ENCODE peak calls at places on chromosomes 7 and 10, in five cellular contexts. One of them, this sample, is unnamed.

GRCh38 chr10:76175533-76176165 is 744.2 kb downstream of the LRMDA start:
- DNase-seq in AG04450: no peak
- DNase-seq in CD8-positive, alpha-beta T cell: no peak
- DNase-seq in fibroblast of villous mesenchyme: no peak
- DNase-seq in fibroblast of the aortic adventitia: no peak
- DNase-seq in this sample: no peak

GRCh38 chr10:48307584-48307983 is 1.1 kb downstream of the MAPK8 start:
- DNase-seq in fibroblast of villous mesenchyme: no peak
- DNase-seq in AG04450: no peak
- DNase-seq in fibroblast of the aortic adventitia: peak; percentile 22
- DNase-seq in CD8-positive, alpha-beta T cell: no peak
- DNase-seq in this sample: peak; percentile 24

GRCh38 chr10:48608279-48608681 is 3.4 kb upstream of the ARHGAP22 start:
- DNase-seq in fibroblast of the aortic adventitia: no peak
- DNase-seq in fibroblast of villous mesenchyme: no peak
- DNase-seq in CD8-positive, alpha-beta T cell: peak; percentile 49
- DNase-seq in AG04450: no peak
- DNase-seq in this sample: peak; percentile 84

GRCh38 chr7:156969972-156970420 is 20.5 kb downstream of the NOM1 start:
- DNase-seq in fibroblast of villous mesenchyme: peak; percentile 22
- DNase-seq in fibroblast of the aortic adventitia: peak; percentile 41
- DNase-seq in CD8-positive, alpha-beta T cell: no peak
- DNase-seq in AG04450: no peak
- DNase-seq in this sample: no peak

GRCh38 chr10:124736491-124737136 is 7.6 kb downstream of the FAM53B start:
- DNase-seq in fibroblast of the aortic adventitia: peak; percentile 90
- DNase-seq in CD8-positive, alpha-beta T cell: peak; percentile 49
- DNase-seq in fibroblast of villous mesenchyme: peak; percentile 88
- DNase-seq in AG04450: peak; percentile 56
- DNase-seq in this sample: no peak

GRCh38 chr7:145957160-145957890 is 159.3 kb upstream of the CNTNAP2 start:
- DNase-seq in AG04450: no peak
- DNase-seq in fibroblast of the aortic adventitia: no peak
- DNase-seq in CD8-positive, alpha-beta T cell: no peak
- DNase-seq in fibroblast of villous mesenchyme: no peak
- DNase-seq in this sample: no peak

GRCh38 chr10:95279042-95279820 is 11.6 kb downstream of the PDLIM1 start:
- DNase-seq in AG04450: no peak
- DNase-seq in fibroblast of the aortic adventitia: peak; percentile 61
- DNase-seq in CD8-positive, alpha-beta T cell: no peak
- DNase-seq in fibroblast of villous mesenchyme: peak; percentile 72
- DNase-seq in this sample: no peak

GRCh38 chr7:73442222-73442902 is 8.8 kb downstream of the FZD9 start:
- DNase-seq in CD8-positive, alpha-beta T cell: no peak
- DNase-seq in fibroblast of villous mesenchyme: no peak
- DNase-seq in fibroblast of the aortic adventitia: no peak
- DNase-seq in AG04450: no peak
- DNase-seq in this sample: no peak

GRCh38 chr10:15197276-15197675 is 28.8 kb upstream of the NMT2 start:
- DNase-seq in AG04450: no peak
- DNase-seq in fibroblast of the aortic adventitia: peak; percentile 73
- DNase-seq in CD8-positive, alpha-beta T cell: no peak
- DNase-seq in fibroblast of villous mesenchyme: peak; percentile 68
- DNase-seq in this sample: no peak

GRCh38 chr10:113159563-113159962 is 209.5 kb downstream of the TCF7L2 start:
- DNase-seq in AG04450: no peak
- DNase-seq in fibroblast of the aortic adventitia: no peak
- DNase-seq in CD8-positive, alpha-beta T cell: no peak
- DNase-seq in fibroblast of villous mesenchyme: no peak
- DNase-seq in this sample: no peak

GRCh38 chr7:1027285-1028043 is 16.9 kb upstream of the GPR146 start:
- DNase-seq in AG04450: peak; percentile 10
- DNase-seq in CD8-positive, alpha-beta T cell: peak; percentile 60
- DNase-seq in fibroblast of the aortic adventitia: peak; percentile 48
- DNase-seq in fibroblast of villous mesenchyme: peak; percentile 43
- DNase-seq in this sample: no peak

GRCh38 chr7:154903083-154903731 is 99.7 kb downstream of the PAXIP1 start:
- DNase-seq in CD8-positive, alpha-beta T cell: no peak
- DNase-seq in AG04450: no peak
- DNase-seq in fibroblast of villous mesenchyme: no peak
- DNase-seq in fibroblast of the aortic adventitia: no peak
- DNase-seq in this sample: no peak

GRCh38 chr7:27345164-27345887 is 102.7 kb downstream of the EVX1 start:
- DNase-seq in fibroblast of the aortic adventitia: no peak
- DNase-seq in fibroblast of villous mesenchyme: no peak
- DNase-seq in AG04450: no peak
- DNase-seq in CD8-positive, alpha-beta T cell: no peak
- DNase-seq in this sample: no peak

GRCh38 chr7:27863866-27864265 is 123.9 kb downstream of the TAX1BP1 start:
- DNase-seq in AG04450: no peak
- DNase-seq in fibroblast of the aortic adventitia: no peak
- DNase-seq in CD8-positive, alpha-beta T cell: no peak
- DNase-seq in fibroblast of villous mesenchyme: no peak
- DNase-seq in this sample: no peak

GRCh38 chr7:142516038-142516501 is 233.2 kb upstream of the PRSS1 start:
- DNase-seq in AG04450: peak; percentile 29
- DNase-seq in fibroblast of the aortic adventitia: peak; percentile 78
- DNase-seq in fibroblast of villous mesenchyme: peak; percentile 70
- DNase-seq in CD8-positive, alpha-beta T cell: no peak
- DNase-seq in this sample: peak; percentile 53

GRCh38 chr10:132328738-132329137 is 3.3 kb upstream of the LRRC27 start:
- DNase-seq in AG04450: no peak
- DNase-seq in CD8-positive, alpha-beta T cell: no peak
- DNase-seq in fibroblast of the aortic adventitia: peak; percentile 89
- DNase-seq in fibroblast of villous mesenchyme: peak; percentile 39
- DNase-seq in this sample: no peak

GRCh38 chr10:60645928-60646433 is 132.3 kb upstream of the CDK1 start:
- DNase-seq in AG04450: no peak
- DNase-seq in CD8-positive, alpha-beta T cell: no peak
- DNase-seq in fibroblast of villous mesenchyme: no peak
- DNase-seq in fibroblast of the aortic adventitia: peak; percentile 7
- DNase-seq in this sample: no peak

GRCh38 chr7:37977243-37977642 is 56.8 kb downstream of the EPDR1 start:
- DNase-seq in fibroblast of the aortic adventitia: no peak
- DNase-seq in AG04450: no peak
- DNase-seq in fibroblast of villous mesenchyme: no peak
- DNase-seq in CD8-positive, alpha-beta T cell: no peak
- DNase-seq in this sample: no peak

GRCh38 chr7:143003393-143004051 is 23.4 kb downstream of the OR9A2 start:
- DNase-seq in fibroblast of the aortic adventitia: peak; percentile 75
- DNase-seq in AG04450: peak; percentile 7
- DNase-seq in fibroblast of villous mesenchyme: peak; percentile 54
- DNase-seq in CD8-positive, alpha-beta T cell: peak; percentile 59
- DNase-seq in this sample: peak; percentile 60

GRCh38 chr7:137032436-137032835 is 164.0 kb downstream of the CHRM2 start:
- DNase-seq in fibroblast of villous mesenchyme: peak; percentile 57
- DNase-seq in AG04450: no peak
- DNase-seq in fibroblast of the aortic adventitia: no peak
- DNase-seq in CD8-positive, alpha-beta T cell: no peak
- DNase-seq in this sample: no peak

GRCh38 chr10:47261121-47261520 is 38.9 kb upstream of the GDF10 start:
- DNase-seq in AG04450: no peak
- DNase-seq in fibroblast of the aortic adventitia: no peak
- DNase-seq in CD8-positive, alpha-beta T cell: peak; percentile 68
- DNase-seq in fibroblast of villous mesenchyme: no peak
- DNase-seq in this sample: peak; percentile 59

GRCh38 chr10:67697646-67698245 is 1.8 kb upstream of the CTNNA3 start:
- DNase-seq in fibroblast of the aortic adventitia: peak; percentile 66
- DNase-seq in AG04450: peak; percentile 20
- DNase-seq in CD8-positive, alpha-beta T cell: no peak
- DNase-seq in fibroblast of villous mesenchyme: peak; percentile 53
- DNase-seq in this sample: peak; percentile 59

GRCh38 chr10:82737556-82737955 is 862.6 kb downstream of the NRG3 start:
- DNase-seq in fibroblast of villous mesenchyme: no peak
- DNase-seq in CD8-positive, alpha-beta T cell: no peak
- DNase-seq in fibroblast of the aortic adventitia: no peak
- DNase-seq in AG04450: no peak
- DNase-seq in this sample: no peak

GRCh38 chr10:101216631-101217425 is 12.4 kb downstream of the LBX1 start:
- DNase-seq in fibroblast of the aortic adventitia: no peak
- DNase-seq in AG04450: no peak
- DNase-seq in CD8-positive, alpha-beta T cell: no peak
- DNase-seq in fibroblast of villous mesenchyme: no peak
- DNase-seq in this sample: no peak

GRCh38 chr10:101215397-101216206 is 13.7 kb downstream of the LBX1 start:
- DNase-seq in fibroblast of the aortic adventitia: no peak
- DNase-seq in fibroblast of villous mesenchyme: no peak
- DNase-seq in AG04450: no peak
- DNase-seq in CD8-positive, alpha-beta T cell: no peak
- DNase-seq in this sample: no peak

GRCh38 chr10:101216207-101216607 is 13.1 kb downstream of the LBX1 start:
- DNase-seq in fibroblast of the aortic adventitia: no peak
- DNase-seq in fibroblast of villous mesenchyme: no peak
- DNase-seq in CD8-positive, alpha-beta T cell: no peak
- DNase-seq in AG04450: no peak
- DNase-seq in this sample: peak; percentile 31

GRCh38 chr10:101217450-101218281 is 11.6 kb downstream of the LBX1 start:
- DNase-seq in fibroblast of villous mesenchyme: peak; percentile 31
- DNase-seq in fibroblast of the aortic adventitia: no peak
- DNase-seq in CD8-positive, alpha-beta T cell: no peak
- DNase-seq in AG04450: no peak
- DNase-seq in this sample: peak; percentile 42

GRCh38 chr10:101214446-101215396 is 14.5 kb downstream of the LBX1 start:
- DNase-seq in CD8-positive, alpha-beta T cell: peak; percentile 83
- DNase-seq in fibroblast of villous mesenchyme: peak; percentile 37
- DNase-seq in AG04450: peak; percentile 10
- DNase-seq in fibroblast of the aortic adventitia: peak; percentile 43
- DNase-seq in this sample: peak; percentile 79
- TF ChIP-seq CTCF in CD8-positive, alpha-beta T cell: peak; percentile 77
- TF ChIP-seq CTCF in fibroblast of villous mesenchyme: peak; percentile 77
- TF ChIP-seq CTCF in AG04450: peak; percentile 92
- TF ChIP-seq CTCF in fibroblast of the aortic adventitia: peak; percentile 85
- TF ChIP-seq CTCF in this sample: peak; percentile 93

GRCh38 chr10:22990443-22990842 is 62.6 kb downstream of the ARMC3 start:
- DNase-seq in fibroblast of the aortic adventitia: no peak
- DNase-seq in CD8-positive, alpha-beta T cell: no peak
- DNase-seq in fibroblast of villous mesenchyme: no peak
- DNase-seq in AG04450: no peak
- DNase-seq in this sample: no peak

GRCh38 chr10:22992075-22992474 is 64.2 kb downstream of the ARMC3 start:
- DNase-seq in fibroblast of the aortic adventitia: no peak
- DNase-seq in AG04450: no peak
- DNase-seq in CD8-positive, alpha-beta T cell: no peak
- DNase-seq in fibroblast of villous mesenchyme: no peak
- DNase-seq in this sample: peak; percentile 53

GRCh38 chr10:22992621-22993020 is 64.8 kb downstream of the ARMC3 start:
- DNase-seq in fibroblast of villous mesenchyme: no peak
- DNase-seq in fibroblast of the aortic adventitia: no peak
- DNase-seq in CD8-positive, alpha-beta T cell: no peak
- DNase-seq in AG04450: no peak
- DNase-seq in this sample: no peak

GRCh38 chr10:22986771-22987542 is 59.1 kb downstream of the ARMC3 start:
- DNase-seq in fibroblast of villous mesenchyme: peak; percentile 37
- DNase-seq in AG04450: peak; percentile 1
- DNase-seq in fibroblast of the aortic adventitia: peak; percentile 72
- DNase-seq in CD8-positive, alpha-beta T cell: no peak
- DNase-seq in this sample: peak; percentile 36

DNA sequence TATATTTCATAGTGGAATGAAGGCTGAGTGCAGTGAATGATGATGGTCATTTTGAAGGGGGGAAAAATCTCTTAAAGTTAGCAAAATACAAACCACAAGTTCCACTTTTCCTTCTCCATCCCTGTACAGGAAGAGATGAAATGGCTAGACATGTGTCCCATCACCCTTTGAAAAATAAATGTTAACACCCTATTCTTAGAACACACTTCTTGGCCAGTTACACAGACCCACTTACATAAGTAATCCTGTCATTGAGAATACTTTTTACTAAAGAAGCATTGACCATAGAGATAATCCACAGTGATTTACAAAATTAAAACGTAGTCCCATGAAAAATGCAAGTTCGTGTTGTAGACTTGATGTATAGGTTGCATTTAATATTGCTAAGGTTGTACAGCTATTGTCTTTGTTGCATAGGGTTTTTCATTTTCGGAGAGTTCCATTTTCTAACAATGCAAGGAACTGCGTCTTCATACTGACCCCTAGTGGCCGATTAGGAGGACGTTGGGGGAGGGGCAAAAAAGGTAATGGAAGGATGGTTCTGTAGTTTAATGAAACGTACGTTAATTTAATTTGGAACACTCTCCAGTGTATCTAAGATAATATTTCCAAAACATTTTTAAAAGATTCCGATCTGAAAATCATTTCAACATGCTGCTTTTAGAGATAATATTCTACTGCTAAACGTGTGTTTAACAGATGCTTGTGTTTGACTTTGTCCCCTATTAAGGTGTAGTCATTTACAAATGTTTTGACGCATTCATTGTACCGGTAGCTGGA is 60.9 kb downstream of the ARMC3 start:
- DNase-seq in CD8-positive, alpha-beta T cell: peak; percentile 81
- DNase-seq in fibroblast of the aortic adventitia: peak; percentile 78
- DNase-seq in AG04450: peak; percentile 23
- DNase-seq in fibroblast of villous mesenchyme: peak; percentile 63
- DNase-seq in this sample: peak; percentile 64
- TF ChIP-seq CTCF in CD8-positive, alpha-beta T cell: peak; percentile 88
- TF ChIP-seq CTCF in fibroblast of the aortic adventitia: peak; percentile 88
- TF ChIP-seq CTCF in AG04450: peak; percentile 93
- TF ChIP-seq CTCF in fibroblast of villous mesenchyme: peak; percentile 88
- TF ChIP-seq CTCF in this sample: peak; percentile 91

GRCh38 chr7:132899833-132900232 is 182.1 kb downstream of the CHCHD3 start:
- DNase-seq in CD8-positive, alpha-beta T cell: no peak
- DNase-seq in fibroblast of the aortic adventitia: no peak
- DNase-seq in AG04450: no peak
- DNase-seq in fibroblast of villous mesenchyme: no peak
- DNase-seq in this sample: no peak
- TF ChIP-seq CTCF in CD8-positive, alpha-beta T cell: no peak
- TF ChIP-seq CTCF in fibroblast of the aortic adventitia: no peak
- TF ChIP-seq CTCF in AG04450: no peak
- TF ChIP-seq CTCF in fibroblast of villous mesenchyme: peak; percentile 26
- TF ChIP-seq CTCF in this sample: peak; percentile 31

GRCh38 chr7:134646425-134647305 is at the start of gene BPGM:
- DNase-seq in fibroblast of villous mesenchyme: peak; percentile 100
- DNase-seq in CD8-positive, alpha-beta T cell: peak; percentile 95
- DNase-seq in AG04450: peak; percentile 100
- DNase-seq in fibroblast of the aortic adventitia: peak; percentile 100
- DNase-seq in this sample: peak; percentile 88
- TF ChIP-seq CTCF in fibroblast of villous mesenchyme: peak; percentile 26
- TF ChIP-seq CTCF in CD8-positive, alpha-beta T cell: peak; percentile 26
- TF ChIP-seq CTCF in AG04450: peak; percentile 27
- TF ChIP-seq CTCF in fibroblast of the aortic adventitia: peak; percentile 23
- TF ChIP-seq CTCF in this sample: peak; percentile 46

DNA sequence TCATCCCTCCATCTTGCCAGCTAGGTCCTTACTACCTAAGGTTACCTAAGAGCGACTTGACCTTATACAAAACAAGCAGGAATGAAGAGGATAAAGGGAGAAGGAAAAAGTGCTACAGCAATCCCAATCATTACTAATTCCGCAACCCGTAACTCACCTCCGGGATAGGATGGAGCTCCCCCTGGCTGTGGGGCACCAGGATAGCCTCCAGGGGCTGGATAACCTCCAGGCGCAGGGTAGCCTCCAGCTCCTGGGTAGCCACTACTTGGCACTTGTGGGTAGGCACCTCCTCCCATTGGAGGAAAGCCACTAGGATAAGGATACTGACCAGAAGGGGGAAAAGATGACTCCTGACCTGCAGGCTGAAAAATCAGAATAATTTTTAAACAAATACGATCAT is 15.8 kb downstream of the ANXA7 start:
- DNase-seq in CD8-positive, alpha-beta T cell: no peak
- DNase-seq in AG04450: no peak
- DNase-seq in fibroblast of villous mesenchyme: no peak
- DNase-seq in fibroblast of the aortic adventitia: no peak
- DNase-seq in this sample: no peak
- TF ChIP-seq CTCF in CD8-positive, alpha-beta T cell: no peak
- TF ChIP-seq CTCF in AG04450: peak; percentile 28
- TF ChIP-seq CTCF in fibroblast of villous mesenchyme: peak; percentile 9
- TF ChIP-seq CTCF in fibroblast of the aortic adventitia: no peak
- TF ChIP-seq CTCF in this sample: peak; percentile 19

GRCh38 chr10:120634629-120635028 is 177.6 kb downstream of the PLPP4 start:
- DNase-seq in CD8-positive, alpha-beta T cell: no peak
- DNase-seq in fibroblast of villous mesenchyme: no peak
- DNase-seq in AG04450: no peak
- DNase-seq in fibroblast of the aortic adventitia: no peak
- DNase-seq in this sample: no peak
- TF ChIP-seq CTCF in CD8-positive, alpha-beta T cell: no peak
- TF ChIP-seq CTCF in fibroblast of villous mesenchyme: peak; percentile 5
- TF ChIP-seq CTCF in AG04450: no peak
- TF ChIP-seq CTCF in fibroblast of the aortic adventitia: no peak
- TF ChIP-seq CTCF in this sample: peak; percentile 27

This sample was measured in GM13977.